ENCODE peak calls at places on chromosomes 16 and 17, in eight cellular contexts. D, S, X, F, A, N, L and G are unnamed samples.

GRCh38 chr17:9307313-9307998 is 268.2 kb downstream of the STX8 start:
- DNase-seq in X (no peak), L (no peak), F (no peak), S (no peak), A (no peak), D (no peak), N (no peak), G (no peak)

GRCh38 chr16:85524630-85525463 is 88.3 kb upstream of the GSE1 start:
- DNase-seq in D (no peak), L (no peak), A (no peak), F (no peak), N (no peak), X (no peak), S (no peak), G (no peak)

GRCh38 chr17:35537569-35538209 is at the start of gene SLFN12L:
- DNase-seq in L (no peak), D (no peak), X (no peak), S (no peak), N (peak), A (no peak), F (no peak), G (no peak)

GRCh38 chr17:67438669-67439068 is 61.6 kb downstream of the PITPNC1 start:
- DNase-seq in N (no peak), A (no peak), F (no peak), S (no peak), D (no peak), L (no peak), X (no peak), G (no peak)

GRCh38 chr16:1169285-1170075 is 16.6 kb downstream of the CACNA1H start:
- DNase-seq in A (no peak), S (no peak), F (no peak), X (no peak), L (no peak), D (no peak), N (peak), G (no peak)

GRCh38 chr17:7705269-7706255 is 560 bp downstream of the EFNB3 start:
- DNase-seq in N (peak), X (no peak), L (no peak), F (no peak), S (no peak), D (no peak), A (no peak), G (no peak)

GRCh38 chr17:70072900-70073299 is 2.1 kb upstream of the KCNJ16 start:
- DNase-seq in F (no peak), X (no peak), N (no peak), S (no peak), D (no peak), A (no peak), L (no peak), G (no peak)

GRCh38 chr17:16286947-16287562 is 66.2 kb downstream of the CENPV start:
- DNase-seq in X (no peak), S (no peak), N (no peak), L (no peak), A (no peak), F (no peak), D (no peak), G (no peak)

GRCh38 chr16:21088646-21089538 is 61.8 kb downstream of the DNAH3 start:
- DNase-seq in N (no peak), A (no peak), S (no peak), F (no peak), X (no peak), D (no peak), L (no peak), G (no peak)

GRCh38 chr17:4173771-4174170 is 30.8 kb downstream of the CYB5D2 start:
- DNase-seq in S (no peak), N (no peak), A (no peak), X (no peak), F (no peak), D (no peak), L (no peak), G (no peak)

GRCh38 chr16:58038219-58038641 is 12.7 kb downstream of the MMP15 start:
- DNase-seq in N (no peak), F (no peak), S (no peak), X (no peak), A (no peak), D (no peak), L (no peak), G (no peak)

GRCh38 chr17:42849451-42850157 is 1.4 kb upstream of the AOC3 start:
- DNase-seq in L (no peak), S (no peak), A (no peak), X (no peak), F (no peak), N (no peak), D (no peak), G (no peak)

GRCh38 chr16:78543066-78543465 is 443.6 kb downstream of the WWOX start:
- DNase-seq in N (no peak), L (no peak), A (no peak), D (no peak), S (no peak), X (no peak), F (no peak), G (no peak)

GRCh38 chr16:27218756-27219155 is 15.4 kb downstream of the KDM8 start:
- DNase-seq in S (no peak), X (no peak), A (no peak), F (no peak), N (no peak), L (no peak), D (no peak), G (no peak)

GRCh38 chr17:71777048-71777638 is 343.7 kb upstream of the SOX9 start:
- DNase-seq in F (no peak), X (no peak), A (no peak), D (no peak), S (no peak), N (no peak), L (no peak), G (no peak)

GRCh38 chr17:64406321-64407200 is 15.9 kb upstream of the PECAM1 start:
- DNase-seq in N (no peak), D (no peak), S (no peak), F (no peak), X (no peak), L (no peak), A (no peak), G (no peak)

GRCh38 chr16:67883146-67883871 is 1.4 kb upstream of the NRN1L start:
- DNase-seq in D (no peak), X (no peak), A (no peak), S (no peak), F (no peak), N (no peak), L (no peak), G (no peak)

GRCh38 chr16:6335072-6335471 is 997.6 kb upstream of the RBFOX1 start:
- DNase-seq in F (no peak), S (no peak), A (no peak), N (peak), D (no peak), X (no peak), L (no peak), G (peak)

GRCh38 chr16:75385507-75386152 is 47.7 kb downstream of the CFDP1 start:
- DNase-seq in F (no peak), A (no peak), D (no peak), S (no peak), N (no peak), L (no peak), X (no peak), G (peak)

GRCh38 chr16:49953090-49953489 is 71.9 kb upstream of the CNEP1R1 start:
- DNase-seq in S (no peak), D (no peak), L (no peak), F (no peak), A (no peak), N (no peak), X (no peak), G (no peak)